ENCODE peak calls at places on chromosome 4, in ten cellular contexts. K is fibroblast of lung; C is CD8-positive, alpha-beta T cell; S is HCT116; X is Calu3; T is left lung; Z is PC-9; D is nephron progenitor cell; O is lung; N is mesothelial cell of epicardium. B is an unnamed sample.

GRCh38 chr4:156547439-156547838 is 424.2 kb downstream of the PDGFC start:
- DNase-seq in K (peak), C (no peak), S (no peak), X (no peak), T (no peak), Z (no peak), D (no peak), O (no peak), N (no peak), B (no peak)

GRCh38 chr4:80173841-80174240 is 23.5 kb upstream of the PRDM8 start:
- DNase-seq in K (no peak), C (no peak), S (no peak), X (no peak), T (no peak), Z (no peak), D (no peak), O (no peak), N (no peak), B (no peak)

GRCh38 chr4:138110815-138111214 is 131.3 kb downstream of the SLC7A11 start:
- DNase-seq in K (no peak), C (no peak), S (no peak), X (no peak), T (no peak), Z (no peak), D (no peak), O (no peak), N (no peak), B (no peak)

GRCh38 chr4:118905546-118905945 is 16.9 kb downstream of the SYNPO2 start:
- DNase-seq in K (no peak), C (no peak), S (no peak), X (no peak), T (no peak), Z (no peak), D (no peak), O (no peak), N (no peak), B (no peak)

GRCh38 chr4:133000012-133000411 is 149.1 kb upstream of the PCDH10 start:
- DNase-seq in K (peak), C (no peak), S (no peak), X (no peak), T (no peak), Z (no peak), D (no peak), O (no peak), N (no peak), B (no peak)

GRCh38 chr4:75007891-75008290 is 75.0 kb downstream of the PARM1 start:
- DNase-seq in K (no peak), C (no peak), S (no peak), X (no peak), T (no peak), Z (no peak), D (no peak), O (no peak), N (no peak), B (no peak)

GRCh38 chr4:3483471-3483921 is 20.4 kb downstream of the DOK7 start:
- DNase-seq in K (no peak), C (no peak), S (no peak), X (no peak), T (peak), Z (no peak), D (no peak), O (no peak), N (no peak), B (no peak)

GRCh38 chr4:2366252-2367192 is 51.9 kb downstream of the ZFYVE28 start:
- DNase-seq in K (peak), C (no peak), S (no peak), X (no peak), T (peak), Z (no peak), D (no peak), O (no peak), N (no peak), B (no peak)

GRCh38 chr4:2595436-2595835 is 59.0 kb downstream of the FAM193A start:
- DNase-seq in K (peak), C (no peak), S (no peak), X (no peak), T (no peak), Z (no peak), D (no peak), O (no peak), N (no peak), B (no peak)

GRCh38 chr4:139018501-139018900 is 2.9 kb downstream of the NOCT start:
- DNase-seq in K (no peak), C (no peak), S (no peak), X (no peak), T (no peak), Z (no peak), D (no peak), O (no peak), N (no peak), B (no peak)

DNA sequence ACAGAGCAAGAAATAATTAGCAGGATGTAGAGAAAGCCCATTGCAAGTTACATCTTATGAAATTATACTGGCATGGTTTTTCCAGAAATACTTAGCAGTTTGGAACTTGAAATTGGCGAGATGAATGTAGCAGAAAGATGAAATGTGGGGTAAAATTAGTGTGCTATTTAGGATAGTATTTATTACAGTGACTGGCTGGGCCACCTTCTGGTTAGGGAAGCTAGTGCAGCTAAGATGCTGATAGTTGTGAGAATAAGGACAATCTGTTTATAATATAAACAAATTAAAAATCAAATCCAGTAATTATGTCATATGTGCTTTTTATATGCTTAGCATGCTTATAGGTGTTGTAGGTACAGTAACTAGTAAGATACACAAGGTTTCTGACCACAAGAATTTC is 74.8 kb downstream of the IL15 start:
- DNase-seq in K (peak), C (no peak), S (no peak), X (peak), T (no peak), Z (no peak), D (peak), O (no peak), N (no peak), B (no peak)
- TF ChIP-seq CTCF in K (peak), C (no peak), S (peak), X (peak), T (peak), Z (peak), D (peak), O (peak), N (peak), B (no peak)

GRCh38 chr4:828641-829271 is 2.8 kb upstream of the CPLX1 start:
- DNase-seq in K (no peak), C (no peak), S (no peak), X (no peak), T (peak), Z (peak), D (no peak), O (no peak), N (no peak), B (no peak)
- TF ChIP-seq CTCF in K (no peak), C (no peak), S (peak), X (no peak), T (no peak), Z (peak), D (peak), O (no peak), N (no peak), B (no peak)

GRCh38 chr4:54433686-54434085 is 204.6 kb downstream of the PDGFRA start:
- DNase-seq in K (peak), C (no peak), S (peak), X (no peak), T (no peak), Z (no peak), D (no peak), O (no peak), N (no peak), B (no peak)
- TF ChIP-seq CTCF in K (peak), C (no peak), S (peak), X (no peak), T (peak), Z (peak), D (no peak), O (no peak), N (no peak), B (no peak)

GRCh38 chr4:164011791-164012190 is 517.3 kb downstream of the TMA16 start:
- DNase-seq in K (no peak), C (no peak), S (no peak), X (no peak), T (no peak), Z (no peak), D (no peak), O (no peak), N (no peak), B (no peak)

GRCh38 chr4:164009435-164009834 is 514.9 kb downstream of the TMA16 start:
- DNase-seq in K (no peak), C (no peak), S (no peak), X (no peak), T (no peak), Z (no peak), D (no peak), O (no peak), N (no peak), B (no peak)

DNA sequence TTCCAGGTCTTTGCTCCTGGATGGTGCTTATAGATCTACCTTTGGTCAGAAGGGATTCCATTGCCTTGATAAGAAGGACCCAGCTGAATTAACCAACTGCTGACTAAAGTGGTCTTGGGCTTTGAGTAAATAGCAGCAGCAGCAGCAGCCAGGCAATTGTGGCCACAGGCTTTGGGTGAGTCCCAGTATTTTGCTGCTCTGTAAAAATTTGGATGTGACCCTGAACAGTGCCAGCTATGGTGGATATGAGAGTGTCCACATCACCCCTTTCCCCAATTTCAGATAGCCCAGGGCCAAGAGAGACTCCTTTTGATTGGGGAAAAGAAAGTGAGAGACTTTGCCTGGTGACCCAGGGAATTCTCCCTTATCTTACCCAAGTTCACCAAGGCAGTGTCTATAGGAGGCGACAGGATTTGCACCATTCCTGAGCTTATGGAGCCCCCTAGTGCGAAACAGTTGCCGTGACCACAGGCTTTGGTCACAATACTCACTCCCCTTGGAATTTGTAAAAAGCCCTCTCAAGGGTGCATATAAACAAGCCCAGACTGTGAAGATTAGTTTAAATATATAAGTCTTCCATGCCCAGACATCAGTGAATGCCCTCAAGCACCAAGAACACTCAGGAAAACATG is 518.0 kb downstream of the TMA16 start:
- DNase-seq in K (peak), C (no peak), S (peak), X (peak), T (no peak), Z (no peak), D (peak), O (no peak), N (no peak), B (no peak)
- TF ChIP-seq CTCF in K (peak), C (no peak), S (peak), X (peak), T (no peak), Z (peak), D (peak), O (no peak), N (peak), B (no peak)

GRCh38 chr4:148704291-148704690 is 262.1 kb upstream of the NR3C2 start:
- DNase-seq in K (no peak), C (no peak), S (no peak), X (no peak), T (no peak), Z (no peak), D (no peak), O (no peak), N (no peak), B (no peak)
- TF ChIP-seq CTCF in K (no peak), C (no peak), S (peak), X (no peak), T (no peak), Z (no peak), D (no peak), O (no peak), N (no peak), B (no peak)

GRCh38 chr4:110681381-110681780 is 58.5 kb upstream of the PITX2 start:
- DNase-seq in K (no peak), C (no peak), S (no peak), X (no peak), T (no peak), Z (no peak), D (no peak), O (no peak), N (no peak), B (no peak)

GRCh38 chr4:110683600-110683999 is 60.7 kb upstream of the PITX2 start:
- DNase-seq in K (no peak), C (no peak), S (no peak), X (no peak), T (no peak), Z (no peak), D (no peak), O (no peak), N (no peak), B (no peak)

GRCh38 chr4:110682311-110682710 is 59.4 kb upstream of the PITX2 start:
- DNase-seq in K (no peak), C (no peak), S (no peak), X (no peak), T (no peak), Z (no peak), D (no peak), O (no peak), N (no peak), B (no peak)

GRCh38 chr4:110678517-110678916 is 55.6 kb upstream of the PITX2 start:
- DNase-seq in K (no peak), C (no peak), S (no peak), X (no peak), T (no peak), Z (no peak), D (no peak), O (no peak), N (peak), B (no peak)

DNA sequence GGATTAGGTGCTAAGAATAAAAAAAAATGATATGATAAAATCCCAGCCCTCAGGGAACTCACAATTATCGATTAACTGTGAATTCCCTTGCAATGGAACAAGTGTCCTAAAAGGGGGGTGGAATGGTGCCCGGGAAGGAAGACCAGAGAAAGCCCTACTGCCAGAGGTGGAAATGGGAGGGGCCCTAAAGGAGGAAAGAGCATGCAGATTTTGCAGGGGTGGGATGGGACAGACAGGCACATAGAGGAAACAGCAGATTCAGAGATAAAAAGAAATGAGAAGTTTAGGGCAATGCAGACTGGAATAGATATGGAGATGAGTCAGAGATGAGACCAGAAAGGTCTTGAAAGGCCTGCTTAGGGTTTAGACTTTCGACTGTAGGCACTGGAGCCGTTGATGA is 57.3 kb upstream of the PITX2 start:
- DNase-seq in K (no peak), C (no peak), S (no peak), X (no peak), T (no peak), Z (no peak), D (no peak), O (no peak), N (no peak), B (no peak)
- TF ChIP-seq CTCF in K (no peak), C (no peak), S (no peak), X (no peak), T (no peak), Z (no peak), D (no peak), O (no peak), N (no peak), B (no peak)

DNA sequence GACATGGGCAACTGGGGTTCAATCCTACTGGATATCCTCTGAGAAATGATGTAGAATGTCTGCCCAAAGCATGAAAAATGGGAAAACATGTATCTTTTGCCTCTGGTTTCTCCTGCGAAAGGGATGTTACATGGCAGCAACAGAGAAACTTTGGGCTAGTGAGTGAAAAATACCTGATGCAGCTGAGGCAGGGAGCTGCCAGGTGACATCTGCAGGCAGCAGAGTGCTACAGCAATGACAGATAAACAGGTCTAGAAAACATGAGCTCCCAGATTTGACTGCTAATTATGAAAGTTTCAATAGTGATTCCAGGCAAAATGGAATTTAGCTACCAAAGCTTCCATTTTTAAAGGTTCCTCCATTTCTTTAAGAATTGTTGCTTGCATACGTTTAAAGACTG is 4.8 kb upstream of the CXCL1 start:
- DNase-seq in K (no peak), C (no peak), S (no peak), X (peak), T (no peak), Z (peak), D (no peak), O (no peak), N (no peak), B (no peak)
- TF ChIP-seq CTCF in K (no peak), C (no peak), S (peak), X (peak), T (no peak), Z (peak), D (peak), O (peak), N (no peak), B (no peak)

DNA sequence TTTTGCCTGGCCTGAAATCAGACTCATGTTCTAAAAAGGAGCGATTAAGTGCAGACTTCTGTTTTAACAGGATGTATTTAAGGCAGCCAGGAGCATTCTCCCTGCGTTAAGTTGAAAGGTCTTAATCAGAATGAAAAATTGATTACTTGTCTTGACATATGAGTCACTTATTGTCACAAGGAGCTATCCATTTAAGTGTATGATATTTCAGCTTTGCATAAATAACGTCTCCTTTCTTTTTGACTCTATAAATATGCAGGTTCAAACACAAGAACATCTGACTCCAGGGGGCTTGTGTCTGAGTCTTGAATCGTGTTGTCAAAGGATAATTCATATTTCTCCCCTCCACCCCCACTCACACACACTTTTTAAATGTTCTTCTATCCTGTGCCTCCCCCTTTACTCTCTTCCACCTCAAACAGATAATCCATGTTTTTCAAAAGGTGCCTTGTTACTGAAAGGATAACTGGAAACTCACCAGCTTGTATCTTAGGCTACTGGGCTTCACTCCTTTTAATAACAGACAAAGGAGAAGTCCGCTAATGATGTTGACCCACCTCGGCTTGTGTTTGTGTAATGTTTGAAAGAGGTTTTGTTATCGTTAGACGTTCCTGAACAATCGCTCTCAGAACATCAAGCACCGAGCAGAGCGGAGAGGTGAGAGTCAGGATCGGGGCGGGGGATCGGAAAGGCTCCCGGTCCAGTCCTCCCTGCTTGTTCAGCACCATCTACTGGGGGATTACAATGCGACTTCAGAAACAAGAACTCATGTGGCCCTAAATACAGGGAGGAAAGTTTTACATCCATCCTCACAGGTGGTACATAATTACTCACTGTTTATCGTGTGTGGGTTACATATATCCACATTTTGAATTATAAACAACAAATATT is 107.5 kb upstream of the RPL34 start:
- DNase-seq in K (peak), C (peak), S (no peak), X (peak), T (peak), Z (no peak), D (peak), O (no peak), N (peak), B (no peak)
- TF ChIP-seq CTCF in K (peak), C (peak), S (no peak), X (no peak), T (no peak), Z (no peak), D (peak), O (peak), N (no peak), B (no peak)

B was measured in activated B cell treated with CpG ODN at 0.5 μM for 24 hours.